ENCODE peak calls at places on chromosome 7, in four cellular contexts. W is NB4, R is A673, X is right atrium auricular region. K is an unnamed sample.

GRCh38 chr7:96484091-96484490 is 162.2 kb upstream of the SLC25A13 start:
- DNase-seq in W (no peak), R (no peak), X (no peak), K (no peak)

GRCh38 chr7:134022512-134022911 is 104.6 kb upstream of the LRGUK start:
- DNase-seq in X (no peak), R (no peak), W (no peak), K (no peak)

GRCh38 chr7:9657257-9657656 is 1223.8 kb downstream of the NXPH1 start:
- DNase-seq in R (no peak), W (peak), X (no peak), K (no peak)

GRCh38 chr7:103915958-103916357 is 73.5 kb downstream of the RELN start:
- DNase-seq in R (peak), X (no peak), W (peak), K (no peak)

GRCh38 chr7:120256719-120257118 is 16.3 kb upstream of the KCND2 start:
- DNase-seq in W (no peak), R (no peak), X (no peak), K (no peak)

GRCh38 chr7:77386165-77386824 is 29.9 kb downstream of the GSAP start:
- DNase-seq in W (no peak), R (no peak), X (no peak), K (no peak)

GRCh38 chr7:92723205-92723604 is 113.2 kb downstream of the CDK6 start:
- DNase-seq in R (peak), X (no peak), W (no peak), K (no peak)

GRCh38 chr7:127819975-127820778 is 168.2 kb downstream of the SND1 start:
- DNase-seq in R (peak), W (peak), X (no peak), K (no peak)

GRCh38 chr7:22680482-22680901 is 46.5 kb upstream of the IL6 start:
- DNase-seq in R (no peak), W (no peak), X (no peak), K (no peak)

GRCh38 chr7:5295039-5296014 is 12.6 kb downstream of the SLC29A4 start:
- DNase-seq in W (no peak), R (no peak), X (no peak), K (no peak)

GRCh38 chr7:129502708-129503685 is 666 bp downstream of the SMKR1 start:
- DNase-seq in X (peak), R (no peak), W (peak), K (no peak)

GRCh38 chr7:105759670-105760548 is 116.5 kb downstream of the ATXN7L1 start:
- DNase-seq in W (peak), X (no peak), R (peak), K (no peak)

GRCh38 chr7:158300427-158300826 is 287.2 kb downstream of the PTPRN2 start:
- DNase-seq in X (peak), W (no peak), R (no peak), K (no peak)

GRCh38 chr7:12696001-12696400 is 8.6 kb downstream of the ARL4A start:
- DNase-seq in R (no peak), W (no peak), X (no peak), K (no peak)

GRCh38 chr7:12131122-12131521 is 80.0 kb upstream of the TMEM106B start:
- DNase-seq in X (no peak), R (no peak), W (no peak), K (no peak)

GRCh38 chr7:21580073-21580521 is 37.3 kb downstream of the DNAH11 start:
- DNase-seq in W (peak), X (no peak), R (no peak), K (no peak)

GRCh38 chr7:92608380-92609322 is 18.5 kb upstream of the FAM133B start:
- DNase-seq in R (peak), W (no peak), X (no peak), K (no peak)

DNA sequence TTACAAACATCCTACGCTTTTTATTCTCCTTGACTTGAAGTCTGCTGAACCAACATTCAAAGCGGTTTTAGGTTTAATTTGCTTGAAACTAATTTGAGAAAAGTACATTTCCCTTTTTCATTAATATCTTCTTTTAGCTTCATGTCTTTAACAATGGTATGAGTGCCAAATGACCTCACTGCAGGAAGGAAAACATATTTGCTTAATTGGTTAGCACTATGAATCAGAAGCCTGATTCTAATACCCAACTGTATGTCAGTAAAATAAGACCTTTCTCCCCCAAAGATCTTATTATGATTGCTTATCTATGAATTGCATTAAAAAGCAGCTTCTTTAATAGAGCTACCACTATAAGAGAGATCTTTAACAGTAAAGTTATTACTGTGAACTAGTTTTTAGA is 5.9 kb downstream of the COL1A2 start:
- DNase-seq in X (no peak), R (peak), W (no peak), K (no peak)
- H3K4me3 ChIP-seq in X (no peak), R (no peak), W (no peak), K (peak)

GRCh38 chr7:997404-998395 is 14.7 kb downstream of the CYP2W1 start:
- DNase-seq in R (no peak), W (no peak), X (no peak), K (no peak)

GRCh38 chr7:999921-1000593 is 17.1 kb downstream of the CYP2W1 start:
- DNase-seq in X (no peak), R (no peak), W (no peak), K (no peak)

GRCh38 chr7:999149-999883 is 16.3 kb downstream of the CYP2W1 start:
- DNase-seq in X (no peak), W (no peak), R (no peak), K (no peak)

GRCh38 chr7:1004018-1004880 is 21.3 kb downstream of the CYP2W1 start:
- DNase-seq in R (no peak), W (no peak), X (no peak), K (no peak)

DNA sequence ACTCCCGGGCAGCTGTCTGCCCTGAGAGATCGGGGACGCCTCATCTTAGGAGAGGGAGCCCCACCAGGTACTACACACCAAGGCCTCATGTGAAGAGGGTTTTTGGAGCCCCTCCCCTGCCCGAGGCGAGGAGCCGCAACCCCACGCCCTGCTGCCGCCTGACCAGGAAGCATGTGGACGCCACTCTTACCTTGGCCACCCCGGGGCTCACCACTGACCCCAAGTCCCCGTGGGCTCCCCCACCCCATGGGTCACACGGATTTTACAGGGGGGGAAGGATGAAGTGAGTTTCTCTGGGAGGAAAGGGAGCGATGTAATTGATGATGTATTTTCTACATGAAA is 17.6 kb downstream of the CYP2W1 start:
- DNase-seq in W (no peak), X (no peak), R (no peak), K (no peak)
- H3K4me3 ChIP-seq in W (no peak), X (no peak), R (no peak), K (no peak)

GRCh38 chr7:27123477-27124053 is 7.0 kb downstream of the HOXA4 start:
- DNase-seq in X (no peak), R (no peak), W (no peak), K (no peak)

GRCh38 chr7:27121656-27122055 is 8.9 kb downstream of the HOXA4 start:
- DNase-seq in R (no peak), W (no peak), X (no peak), K (no peak)

GRCh38 chr7:27122075-27122910 is 8.3 kb downstream of the HOXA4 start:
- DNase-seq in W (no peak), R (no peak), X (no peak), K (no peak)

GRCh38 chr7:27124096-27124978 is 6.2 kb downstream of the HOXA4 start:
- DNase-seq in R (no peak), X (no peak), W (no peak), K (no peak)

DNA sequence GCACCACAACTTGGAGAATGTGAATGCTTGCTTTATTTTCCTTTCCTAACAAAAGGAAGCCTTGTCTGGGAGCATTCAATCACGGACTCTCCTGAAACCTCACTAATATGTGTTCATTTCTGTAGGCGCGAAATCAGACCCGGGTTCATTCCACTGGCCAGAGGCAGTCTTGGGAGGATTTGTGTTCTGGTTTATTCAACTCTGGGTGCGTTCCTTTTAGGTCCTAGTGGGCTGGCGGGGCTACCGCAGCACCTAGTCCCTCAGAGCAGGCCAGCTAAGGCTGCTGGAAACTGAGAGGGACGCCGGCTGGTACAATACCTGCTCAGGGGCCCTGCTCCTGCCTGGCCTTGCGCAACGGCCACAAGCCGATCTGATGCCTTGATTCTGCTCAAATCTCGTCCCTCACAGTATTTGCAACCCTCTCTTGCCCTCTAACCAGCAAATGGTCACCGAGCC is 7.5 kb downstream of the HOXA4 start:
- DNase-seq in W (no peak), X (no peak), R (no peak), K (no peak)
- H3K4me3 ChIP-seq in W (no peak), X (no peak), R (no peak), K (peak)

GRCh38 chr7:85600425-85600824 is 413.6 kb upstream of the SEMA3D start:
- DNase-seq in R (no peak), W (no peak), X (no peak), K (no peak)
- H3K4me3 ChIP-seq in R (no peak), W (no peak), X (no peak), K (no peak)

GRCh38 chr7:24703296-24703695 is 54.0 kb downstream of the GSDME start:
- DNase-seq in R (no peak), W (no peak), X (no peak), K (no peak)
- H3K4me3 ChIP-seq in R (no peak), W (no peak), X (no peak), K (no peak)

DNA sequence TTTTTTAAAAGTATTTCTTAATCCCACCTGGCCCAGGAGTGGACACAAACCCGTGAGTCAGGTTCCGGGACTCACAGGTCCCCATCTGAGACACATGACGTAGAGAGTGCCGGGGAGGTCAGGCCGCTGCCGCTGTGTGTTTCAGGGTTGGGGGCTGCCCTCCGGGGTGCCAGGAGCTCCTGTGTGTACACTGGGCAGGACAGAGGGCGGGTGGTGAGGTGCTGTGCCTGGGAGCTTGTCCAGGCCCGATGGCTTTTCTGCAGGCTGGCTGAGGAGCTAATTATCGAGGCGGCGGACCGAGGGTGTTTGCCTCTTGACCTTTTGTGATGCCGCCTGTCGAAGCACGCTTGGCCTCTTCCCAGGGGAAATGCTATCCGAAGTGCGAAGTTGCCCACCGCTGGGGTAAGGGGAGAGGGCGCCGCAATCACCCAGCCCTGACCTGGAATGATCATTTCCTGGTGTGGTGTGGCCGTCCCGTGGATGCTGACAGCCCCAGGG is 42.1 kb downstream of the FOXL3 start:
- DNase-seq in W (no peak), X (no peak), R (no peak), K (no peak)
- H3K4me3 ChIP-seq in W (no peak), X (no peak), R (no peak), K (no peak)

GRCh38 chr7:65369843-65370242 is 3.8 kb upstream of the ZNF92 start:
- DNase-seq in W (no peak), X (no peak), R (no peak), K (no peak)
- H3K4me3 ChIP-seq in W (no peak), X (no peak), R (no peak), K (no peak)

GRCh38 chr7:45923290-45923689 is 2.2 kb upstream of the IGFBP3 start:
- DNase-seq in X (peak), R (peak), W (peak), K (no peak)
- H3K4me3 ChIP-seq in X (no peak), R (no peak), W (no peak), K (peak)

GRCh38 chr7:73622527-73622908 is 1.8 kb downstream of the MLXIPL start:
- DNase-seq in W (no peak), R (no peak), X (no peak), K (no peak)
- H3K4me3 ChIP-seq in W (no peak), R (peak), X (no peak), K (peak)

DNA sequence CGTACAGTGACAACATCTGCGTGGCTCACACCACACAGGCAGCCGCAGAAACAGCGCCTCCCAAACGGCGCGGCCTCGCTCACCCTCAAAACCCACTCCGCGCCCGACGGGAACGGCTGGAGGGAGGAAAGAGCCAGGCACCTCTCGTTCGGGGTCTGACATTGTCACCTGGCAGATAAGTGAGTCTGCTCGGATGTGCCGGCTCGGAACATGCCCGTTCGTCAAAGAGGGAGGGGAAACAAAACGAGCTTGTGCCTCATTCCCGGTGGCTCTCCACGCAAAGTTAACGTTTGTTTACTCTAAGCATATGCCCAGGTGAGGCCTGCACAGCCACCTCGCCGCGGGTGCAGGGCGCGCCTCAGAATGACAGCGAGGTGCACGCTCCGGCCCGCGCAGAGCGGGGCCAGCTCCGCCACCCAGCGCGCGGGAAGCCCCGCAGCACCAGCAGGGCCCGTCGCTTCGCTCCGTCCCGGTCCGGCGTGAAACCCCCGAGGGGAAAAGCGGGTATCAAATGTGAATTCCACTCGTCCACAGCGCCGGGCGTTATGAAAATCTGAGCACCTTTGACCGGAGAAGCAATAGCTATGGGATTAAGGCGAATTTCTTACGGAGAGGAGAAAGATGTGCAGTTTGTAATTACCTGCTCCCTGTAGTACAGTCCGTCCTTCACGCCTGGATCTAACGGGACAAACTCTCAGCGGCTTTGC is 13.1 kb downstream of the CNPY1 start:
- DNase-seq in W (peak), R (no peak), X (no peak), K (no peak)
- H3K4me3 ChIP-seq in W (peak), R (peak), X (no peak), K (peak)